ENCODE peak calls at places on chromosome 1, in four cellular contexts. F is foreskin fibroblast; X is AG04450; J is CD4-positive, alpha-beta T cell. T is an unnamed sample.

GRCh38 chr1:38953433-38953860 is 11.8 kb upstream of the RHBDL2 start:
- DNase-seq in X (no peak), J (no peak), F (no peak), T (no peak)

GRCh38 chr1:17520473-17521319 is 18.8 kb upstream of the ARHGEF10L start:
- DNase-seq in F (no peak), X (no peak), J (no peak), T (no peak)

GRCh38 chr1:41650176-41650519 is 165.7 kb upstream of the EDN2 start:
- DNase-seq in J (peak), X (no peak), F (peak), T (no peak)

GRCh38 chr1:150528196-150528595 is 12.6 kb downstream of the FALEC start:
- DNase-seq in F (peak), J (no peak), X (peak), T (no peak)

GRCh38 chr1:200330770-200331428 is 78.9 kb downstream of the ZNF281 start:
- DNase-seq in F (no peak), J (no peak), X (no peak), T (no peak)

GRCh38 chr1:24506706-24507422 is 4.2 kb downstream of the RCAN3 start:
- DNase-seq in X (no peak), J (peak), F (no peak), T (peak)

GRCh38 chr1:212692774-212693644 is 6.6 kb downstream of the BATF3 start:
- DNase-seq in F (peak), X (no peak), J (no peak), T (peak)

GRCh38 chr1:89962742-89963075 is 32.2 kb upstream of the ZNF326 start:
- DNase-seq in X (no peak), J (no peak), F (peak), T (no peak)

GRCh38 chr1:29344336-29344735 is 108.0 kb downstream of the PTPRU start:
- DNase-seq in F (no peak), X (no peak), J (no peak), T (no peak)

GRCh38 chr1:244968431-244968830 is 104.1 kb upstream of the HNRNPU start:
- DNase-seq in J (no peak), F (no peak), X (no peak), T (no peak)

GRCh38 chr1:98090351-98090750 is 169.5 kb upstream of the DPYD start:
- DNase-seq in F (peak), X (peak), J (no peak), T (no peak)

GRCh38 chr1:30106125-30106524 is 617.3 kb downstream of the MATN1 start:
- DNase-seq in J (no peak), F (peak), X (no peak), T (no peak)

GRCh38 chr1:175742790-175743459 is 470 bp downstream of the TNR start:
- DNase-seq in F (peak), J (no peak), X (no peak), T (no peak)

GRCh38 chr1:74463301-74463988 is 49.0 kb downstream of the LRRC53 start:
- DNase-seq in J (no peak), X (no peak), F (no peak), T (no peak)

GRCh38 chr1:75412616-75413015 is 198.3 kb downstream of the SLC44A5 start:
- DNase-seq in F (no peak), X (no peak), J (no peak), T (no peak)

GRCh38 chr1:151166506-151166956 is 587 bp downstream of the SCNM1 start:
- DNase-seq in X (peak), F (peak), J (no peak), T (no peak)

GRCh38 chr1:229058111-229058551 is 212.8 kb upstream of the RAB4A start:
- DNase-seq in F (no peak), J (peak), X (no peak), T (no peak)

GRCh38 chr1:222629921-222630535 is 12.1 kb downstream of the MIA3 start:
- DNase-seq in J (no peak), F (no peak), X (no peak), T (no peak)

GRCh38 chr1:54342306-54342705 is 63.9 kb downstream of the SSBP3 start:
- DNase-seq in X (no peak), F (no peak), J (no peak), T (no peak)

GRCh38 chr1:209421186-209421585 is 162.3 kb upstream of the CAMK1G start:
- DNase-seq in J (no peak), F (no peak), X (no peak), T (no peak)

GRCh38 chr1:201346337-201346939 is 31.0 kb downstream of the TNNT2 start:
- DNase-seq in J (no peak), X (peak), F (peak), T (no peak)

GRCh38 chr1:172514108-172514507 is 18.8 kb upstream of the SUCO start:
- DNase-seq in X (no peak), F (no peak), J (no peak), T (no peak)

GRCh38 chr1:9275567-9276034 is 17.1 kb upstream of the SPSB1 start:
- DNase-seq in J (peak), F (peak), X (no peak), T (no peak)

GRCh38 chr1:219927956-219928790 is at the start of gene SLC30A10:
- DNase-seq in F (peak), J (no peak), X (no peak), T (no peak)

GRCh38 chr1:177334276-177334675 is 163.5 kb downstream of the BRINP2 start:
- DNase-seq in X (no peak), F (peak), J (no peak), T (no peak)

GRCh38 chr1:151294748-151295462 is 12.8 kb downstream of the ZNF687 start:
- DNase-seq in F (no peak), X (no peak), J (no peak), T (no peak)

GRCh38 chr1:201703646-201704438 is 125.1 kb upstream of the IPO9 start:
- DNase-seq in F (peak), X (no peak), J (peak), T (peak)

GRCh38 chr1:154726903-154727302 is 118.9 kb upstream of the ADAR start:
- DNase-seq in F (no peak), X (no peak), J (no peak), T (no peak)
- TF ChIP-seq CTCF in F (no peak), X (no peak), J (no peak), T (no peak)

GRCh38 chr1:60869264-60869663 is 213.1 kb upstream of the NFIA start:
- DNase-seq in F (no peak), J (no peak), X (no peak), T (no peak)
- TF ChIP-seq CTCF in F (no peak), J (no peak), X (no peak), T (no peak)

GRCh38 chr1:239997515-239998311 is 94.0 kb upstream of the FMN2 start:
- DNase-seq in F (peak), J (no peak), X (no peak), T (no peak)
- TF ChIP-seq CTCF in F (peak), J (no peak), X (peak), T (peak)

GRCh38 chr1:3850857-3851256 is 6.2 kb downstream of the CEP104 start:
- DNase-seq in F (no peak), J (no peak), X (no peak), T (no peak)
- TF ChIP-seq CTCF in F (no peak), J (no peak), X (no peak), T (no peak)

GRCh38 chr1:46532095-46532494 is 19.4 kb downstream of the KNCN start:
- DNase-seq in J (no peak), X (no peak), F (no peak), T (no peak)

GRCh38 chr1:46530791-46531409 is 20.5 kb downstream of the KNCN start:
- DNase-seq in J (no peak), F (no peak), X (no peak), T (no peak)

GRCh38 chr1:46530311-46530710 is 21.1 kb downstream of the KNCN start:
- DNase-seq in X (no peak), F (no peak), J (no peak), T (no peak)

GRCh38 chr1:46533179-46533864 is 18.1 kb downstream of the KNCN start:
- DNase-seq in X (no peak), J (peak), F (peak), T (no peak)

GRCh38 chr1:46532498-46533178 is 18.8 kb downstream of the KNCN start:
- DNase-seq in F (peak), X (no peak), J (peak), T (peak)
- TF ChIP-seq CTCF in F (peak), X (peak), J (peak), T (peak)

GRCh38 chr1:233367057-233367759 is 39.7 kb downstream of the MAP3K21 start:
- DNase-seq in F (peak), X (no peak), J (no peak), T (no peak)
- TF ChIP-seq CTCF in F (no peak), X (no peak), J (no peak), T (no peak)

DNA sequence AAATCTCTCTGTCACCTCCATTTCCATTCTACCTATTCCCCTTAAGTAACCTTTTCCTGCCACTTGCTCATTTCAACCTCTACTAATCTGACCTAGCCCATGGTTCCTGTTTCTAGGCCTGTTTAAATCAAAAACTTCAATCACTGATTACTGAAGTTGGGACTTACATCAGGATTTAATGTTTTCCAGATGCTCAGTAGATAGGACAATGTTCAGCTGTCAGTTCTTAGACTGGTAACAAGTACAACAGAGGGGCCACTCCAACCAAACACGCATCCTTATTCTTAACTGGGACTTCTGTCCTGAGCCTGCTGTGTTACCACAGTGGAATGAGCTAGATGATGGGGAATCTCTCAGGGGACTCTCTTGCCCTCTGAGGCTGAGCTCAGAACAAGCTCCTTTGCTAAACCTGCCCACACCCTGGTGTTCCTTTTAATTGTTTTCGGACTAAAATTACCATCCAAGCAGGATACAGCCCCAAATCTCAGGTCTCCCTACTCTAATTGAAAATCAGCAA is 974.6 kb downstream of the TTLL7 start:
- DNase-seq in X (no peak), J (no peak), F (peak), T (no peak)
- TF ChIP-seq CTCF in X (no peak), J (no peak), F (no peak), T (no peak)

DNA sequence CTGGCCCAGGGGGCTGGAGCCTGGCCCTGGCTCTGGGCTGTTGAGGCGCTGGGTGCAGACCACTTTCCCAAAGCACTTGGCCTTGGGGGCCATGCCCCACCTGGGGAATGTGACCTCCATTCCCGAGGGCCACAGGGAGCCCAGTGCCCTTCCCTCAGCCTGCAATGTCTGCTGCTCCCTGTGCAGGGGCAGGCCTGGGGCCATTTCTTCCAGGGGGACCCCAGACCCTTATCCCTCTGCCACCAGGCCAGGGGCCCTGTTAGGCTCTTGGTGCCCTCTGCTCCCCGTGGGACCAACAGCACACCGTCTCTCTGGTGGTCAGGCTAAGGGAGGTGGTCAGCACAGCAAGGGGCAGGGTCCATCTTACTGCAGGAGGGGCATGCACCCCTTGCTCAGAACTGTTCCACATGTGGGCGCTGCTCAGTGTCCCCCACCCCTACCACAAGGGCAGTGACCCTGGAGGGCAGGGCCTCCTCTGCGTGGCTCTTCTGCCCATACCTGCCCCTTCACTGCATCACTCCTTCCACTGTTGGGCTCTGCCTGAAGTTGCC is 1.1 kb upstream of the TMEM52 start:
- DNase-seq in J (no peak), F (no peak), X (no peak), T (peak)
- TF ChIP-seq CTCF in J (no peak), F (no peak), X (no peak), T (no peak)

GRCh38 chr1:19398309-19398760 is 86.2 kb downstream of the SLC66A1 start:
- DNase-seq in X (peak), J (no peak), F (peak), T (no peak)
- TF ChIP-seq CTCF in X (peak), J (no peak), F (peak), T (no peak)

T was measured in type B pancreatic cell.